ENCODE peak calls at places on chromosome 14, in seven cellular contexts. C, P, G, W, X, A and O are unnamed samples.

GRCh38 chr14:58722433-58722832 is 84.7 kb downstream of the DACT1 start:
- DNase-seq in A (no peak), C (no peak), W (no peak), P (peak; percentile 66), X (no peak), G (no peak), O (no peak)

GRCh38 chr14:30064454-30064853 is 136.8 kb upstream of the PRKD1 start:
- DNase-seq in G (no peak), W (no peak), A (no peak), C (no peak), X (no peak), P (no peak), O (no peak)

GRCh38 chr14:61524211-61524806 is 171.0 kb upstream of the HIF1A start:
- DNase-seq in C (no peak), G (no peak), P (peak; percentile 66), A (peak; percentile 27), X (peak; percentile 65), W (no peak), O (no peak)

GRCh38 chr14:73780391-73780790 is 66.2 kb upstream of the PNMA1 start:
- DNase-seq in X (no peak), P (no peak), C (no peak), W (no peak), A (peak; percentile 57), G (no peak), O (no peak)

GRCh38 chr14:26765768-26766550 is 168.1 kb upstream of the NOVA1 start:
- DNase-seq in C (no peak), X (peak; percentile 25), W (peak; percentile 97), P (peak; percentile 93), A (no peak), G (peak; percentile 60), O (no peak)

GRCh38 chr14:103223818-103224352 is 100.6 kb downstream of the TNFAIP2 start:
- DNase-seq in C (no peak), W (no peak), X (no peak), A (no peak), G (no peak), P (no peak), O (no peak)

GRCh38 chr14:69879175-69880047 is at the start of gene SMOC1:
- DNase-seq in X (no peak), W (no peak), C (no peak), P (peak; percentile 48), A (peak; percentile 86), G (no peak), O (no peak)

GRCh38 chr14:101492716-101493115 is 68.6 kb upstream of the DIO3 start:
- DNase-seq in W (no peak), P (no peak), A (no peak), G (no peak), C (no peak), X (peak; percentile 19), O (no peak)

GRCh38 chr14:61911534-61911933 is 149.3 kb downstream of the SNAPC1 start:
- DNase-seq in X (no peak), G (no peak), P (no peak), A (no peak), C (peak; percentile 70), W (no peak), O (no peak)

GRCh38 chr14:69242311-69243224 is 17.4 kb upstream of the GALNT16 start:
- DNase-seq in W (peak; percentile 31), P (peak; percentile 58), G (peak; percentile 88), A (peak; percentile 56), C (peak; percentile 39), X (peak; percentile 46), O (no peak)

GRCh38 chr14:68111733-68112270 is 292.2 kb downstream of the RAD51B start:
- DNase-seq in G (no peak), W (no peak), C (no peak), A (no peak), P (no peak), X (no peak), O (no peak)

GRCh38 chr14:35985504-35986218 is 159.5 kb downstream of the BRMS1L start:
- DNase-seq in A (no peak), W (no peak), G (no peak), P (no peak), X (no peak), C (no peak), O (peak; percentile 21)

GRCh38 chr14:92417759-92418158 is 94.8 kb downstream of the SLC24A4 start:
- DNase-seq in W (no peak), X (peak; percentile 75), A (no peak), G (peak; percentile 48), P (no peak), C (no peak), O (no peak)

DNA sequence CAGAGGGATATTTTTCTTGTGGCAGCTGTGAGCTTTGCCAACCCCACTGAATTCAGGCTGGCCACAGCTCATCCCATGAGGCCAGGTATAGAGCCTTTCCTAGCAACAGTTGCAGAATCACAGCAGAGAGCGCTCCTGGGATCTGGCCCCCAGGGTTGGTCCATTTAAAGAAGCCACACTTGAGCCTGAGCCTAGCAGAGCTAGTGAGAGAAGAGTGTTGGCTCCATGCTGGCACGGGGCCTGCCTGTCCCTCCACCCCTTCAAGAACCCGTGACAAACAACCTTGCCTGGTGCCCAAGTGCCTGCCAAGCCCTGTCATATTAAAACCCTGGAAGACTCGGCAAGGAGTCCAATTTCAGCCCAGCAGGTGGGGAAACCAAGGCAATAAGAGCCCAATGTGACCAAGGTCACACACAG is 91.6 kb downstream of the LRRC74A start:
- DNase-seq in G (no peak), C (no peak), X (peak; percentile 75), W (no peak), P (no peak), A (no peak), O (no peak)
- H3K4me3 ChIP-seq in G (no peak overlapping the region), C (no peak overlapping the region), X (no peak overlapping the region), W (peak overlapping the region; percentile 2), P (no peak overlapping the region), A (no peak overlapping the region), O (peak overlapping the region; percentile 21)

DNA sequence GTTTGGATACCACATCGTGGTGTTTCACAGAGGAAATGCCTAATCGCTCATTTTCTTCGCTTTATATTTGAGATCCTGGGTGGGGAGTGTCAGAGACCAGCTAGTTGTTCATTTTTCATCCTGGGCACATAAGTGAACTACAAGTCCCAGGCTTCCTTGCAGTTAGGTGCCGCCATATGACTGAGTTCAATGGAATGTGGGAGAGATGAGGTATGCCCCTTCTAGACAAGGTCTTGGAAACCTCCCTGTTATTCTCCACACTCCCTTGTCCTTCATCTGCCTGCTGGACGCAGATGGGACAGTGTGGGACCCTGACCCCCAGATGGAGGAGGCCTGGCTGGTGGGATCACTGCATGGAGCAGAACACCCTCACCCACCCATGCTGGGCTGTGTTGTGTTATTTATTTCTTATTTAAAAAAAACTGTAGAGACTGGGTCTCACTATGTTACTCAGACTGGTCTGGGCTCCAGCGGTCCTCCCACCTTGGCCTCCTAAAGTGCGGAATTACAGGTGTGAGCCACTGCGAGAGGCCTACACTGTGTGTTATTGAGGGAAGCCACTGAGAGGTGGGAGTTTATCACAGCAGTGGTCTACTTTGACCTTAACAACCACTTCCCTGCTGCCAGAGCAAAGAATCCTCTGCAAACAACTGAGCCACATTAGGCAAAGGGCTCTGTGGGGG is 42.9 kb upstream of the VRK1 start:
- DNase-seq in A (no peak), P (no peak), C (no peak), X (no peak), W (no peak), G (no peak), O (no peak)
- H3K4me3 ChIP-seq in A (no peak overlapping the region), P (no peak overlapping the region), C (no peak overlapping the region), X (no peak overlapping the region), W (no peak overlapping the region), G (no peak overlapping the region), O (no peak overlapping the region)

DNA sequence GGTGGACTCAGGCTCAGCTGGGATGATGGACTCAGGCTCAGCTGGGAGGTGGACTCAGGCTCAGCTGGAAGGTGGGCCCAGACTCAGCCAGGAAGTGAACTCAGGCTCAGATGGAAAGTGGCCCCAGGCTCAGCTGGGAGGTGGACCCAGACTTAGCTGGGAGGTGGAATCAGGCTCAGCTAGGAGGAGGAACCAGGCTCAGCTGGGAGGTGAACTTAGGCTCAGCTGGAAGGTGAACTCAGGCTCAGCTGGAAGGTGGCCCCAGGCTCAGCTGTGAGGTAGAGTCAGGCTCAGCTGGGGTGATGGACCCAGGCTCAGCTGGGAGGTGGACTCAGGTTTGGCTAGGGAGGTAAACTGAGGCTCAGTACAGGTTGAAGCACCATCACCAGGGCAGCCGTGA is 21.8 kb upstream of the C14orf180 start:
- DNase-seq in C (no peak), X (no peak), P (no peak), G (no peak), W (no peak), A (no peak), O (no peak)
- H3K4me3 ChIP-seq in C (no peak overlapping the region), X (no peak overlapping the region), P (no peak overlapping the region), G (no peak overlapping the region), W (no peak overlapping the region), A (no peak overlapping the region), O (no peak overlapping the region)

DNA sequence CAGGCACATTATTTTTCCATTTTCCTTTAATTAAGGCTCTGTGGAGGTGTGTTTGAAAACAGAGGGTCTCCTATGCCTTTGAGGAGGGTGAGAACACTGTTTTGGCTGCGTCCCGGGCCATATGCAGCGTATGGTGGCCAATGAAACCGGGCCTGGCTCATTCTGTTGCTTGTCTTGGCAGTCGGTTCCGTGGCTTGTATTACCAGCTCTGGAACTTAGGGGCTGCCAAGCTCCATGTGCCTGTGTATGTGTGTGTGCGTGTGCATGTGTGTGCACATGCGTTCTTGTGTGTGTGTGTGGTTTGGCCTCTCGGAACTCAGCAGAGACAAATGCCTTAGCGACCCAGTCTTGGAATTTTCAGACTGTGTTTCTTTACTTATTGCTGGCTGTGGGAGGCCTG is 2.7 kb downstream of the JDP2 start:
- DNase-seq in A (no peak), X (no peak), G (peak; percentile 59), W (no peak), C (no peak), P (no peak), O (no peak)
- H3K4me3 ChIP-seq in A (no peak overlapping the region), X (peak overlapping the region; percentile 79), G (peak overlapping the region; percentile 83), W (peak overlapping the region; percentile 82), C (peak overlapping the region; percentile 85), P (peak overlapping the region; percentile 81), O (peak overlapping the region; percentile 83)

GRCh38 chr14:71322660-71323250 is 415.5 kb downstream of the PCNX1 start:
- DNase-seq in C (no peak), G (peak; percentile 29), W (no peak), X (peak; percentile 37), P (peak; percentile 40), A (no peak), O (no peak)
- H3K4me3 ChIP-seq in C (no peak overlapping the region), G (peak overlapping the region; percentile 99), W (peak overlapping the region; percentile 75), X (peak overlapping the region; percentile 69), P (peak overlapping the region; percentile 90), A (no peak overlapping the region), O (no peak overlapping the region)

GRCh38 chr14:99191663-99192621 is 80.1 kb downstream of the BCL11B start:
- DNase-seq in G (peak; percentile 62), A (peak; percentile 42), W (peak; percentile 36), X (peak; percentile 62), P (peak; percentile 11), C (peak; percentile 35), O (no peak)
- H3K4me3 ChIP-seq in G (peak overlapping the region; percentile 45), A (peak overlapping the region; percentile 55), W (peak overlapping the region; percentile 42), X (peak overlapping the region; percentile 32), P (peak overlapping the region; percentile 37), C (peak overlapping the region; percentile 41), O (peak overlapping the region; percentile 59)